ENCODE peak calls at places on chromosomes 7 and 10, in four cellular contexts. One of them, this sample, is unnamed.

GRCh38 chr7:106347229-106347833 is 62.5 kb upstream of the NAMPT start:
- DNase-seq in NCI-H1092: no peak
- DNase-seq in kidney glomerular epithelial cell: no peak
- DNase-seq in LHCN-M2: no peak
- DNase-seq in this sample: no peak

GRCh38 chr7:5005066-5005465 is 40.6 kb upstream of the RBAK start:
- DNase-seq in kidney glomerular epithelial cell: no peak
- DNase-seq in NCI-H1092: no peak
- DNase-seq in LHCN-M2: no peak
- DNase-seq in this sample: no peak

GRCh38 chr7:4868493-4868892 is 6.7 kb upstream of the PAPOLB start:
- DNase-seq in kidney glomerular epithelial cell: no peak
- DNase-seq in NCI-H1092: no peak
- DNase-seq in LHCN-M2: no peak
- DNase-seq in this sample: no peak

GRCh38 chr7:157528785-157529341 is 192.1 kb downstream of the DNAJB6 start:
- DNase-seq in LHCN-M2: no peak
- DNase-seq in kidney glomerular epithelial cell: no peak
- DNase-seq in NCI-H1092: no peak
- DNase-seq in this sample: no peak

GRCh38 chr10:6027929-6028328 is 34.2 kb downstream of the IL2RA start:
- DNase-seq in NCI-H1092: no peak
- DNase-seq in LHCN-M2: no peak
- DNase-seq in kidney glomerular epithelial cell: no peak
- DNase-seq in this sample: no peak

GRCh38 chr7:877312-878232 is 1.2 kb downstream of the GET4 start:
- DNase-seq in LHCN-M2: no peak
- DNase-seq in kidney glomerular epithelial cell: no peak
- DNase-seq in NCI-H1092: no peak
- DNase-seq in this sample: no peak

GRCh38 chr7:120402801-120403200 is 129.8 kb downstream of the KCND2 start:
- DNase-seq in LHCN-M2: no peak
- DNase-seq in NCI-H1092: no peak
- DNase-seq in kidney glomerular epithelial cell: no peak
- DNase-seq in this sample: no peak

GRCh38 chr10:61000769-61001730 is 57.1 kb upstream of the RHOBTB1 start:
- DNase-seq in NCI-H1092: no peak
- DNase-seq in LHCN-M2: peak; percentile 32
- DNase-seq in kidney glomerular epithelial cell: no peak
- DNase-seq in this sample: no peak

GRCh38 chr7:114422478-114423217 is 8.0 kb downstream of the FOXP2 start:
- DNase-seq in kidney glomerular epithelial cell: no peak
- DNase-seq in NCI-H1092: no peak
- DNase-seq in LHCN-M2: peak; percentile 8
- DNase-seq in this sample: no peak

GRCh38 chr7:24722386-24723177 is 34.7 kb downstream of the GSDME start:
- DNase-seq in NCI-H1092: no peak
- DNase-seq in LHCN-M2: peak; percentile 49
- DNase-seq in kidney glomerular epithelial cell: no peak
- DNase-seq in this sample: no peak

GRCh38 chr10:31197886-31198285 is 121.1 kb upstream of the ZEB1 start:
- DNase-seq in NCI-H1092: no peak
- DNase-seq in LHCN-M2: no peak
- DNase-seq in kidney glomerular epithelial cell: no peak
- DNase-seq in this sample: no peak

GRCh38 chr10:22246680-22247391 is 29.0 kb upstream of the EBLN1 start:
- DNase-seq in NCI-H1092: no peak
- DNase-seq in LHCN-M2: peak; percentile 95
- DNase-seq in kidney glomerular epithelial cell: peak; percentile 75
- DNase-seq in this sample: peak; percentile 93

GRCh38 chr10:86509145-86509544 is 12.4 kb downstream of the WAPL start:
- DNase-seq in LHCN-M2: no peak
- DNase-seq in kidney glomerular epithelial cell: no peak
- DNase-seq in NCI-H1092: no peak
- DNase-seq in this sample: no peak

GRCh38 chr10:72067463-72068125 is 20.8 kb downstream of the SPOCK2 start:
- DNase-seq in kidney glomerular epithelial cell: no peak
- DNase-seq in NCI-H1092: no peak
- DNase-seq in LHCN-M2: no peak
- DNase-seq in this sample: no peak

GRCh38 chr7:20403356-20403755 is 72.7 kb downstream of the ITGB8 start:
- DNase-seq in NCI-H1092: no peak
- DNase-seq in LHCN-M2: peak; percentile 71
- DNase-seq in kidney glomerular epithelial cell: no peak
- DNase-seq in this sample: no peak

GRCh38 chr10:13987472-13987871 is 343.3 kb downstream of the FRMD4A start:
- DNase-seq in LHCN-M2: peak; percentile 93
- DNase-seq in kidney glomerular epithelial cell: peak; percentile 84
- DNase-seq in NCI-H1092: no peak
- DNase-seq in this sample: peak; percentile 89

GRCh38 chr10:83606275-83606674 is 533.0 kb upstream of the GHITM start:
- DNase-seq in kidney glomerular epithelial cell: no peak
- DNase-seq in NCI-H1092: no peak
- DNase-seq in LHCN-M2: no peak
- DNase-seq in this sample: no peak

GRCh38 chr7:131072505-131073091 is 255.1 kb upstream of the MKLN1 start:
- DNase-seq in kidney glomerular epithelial cell: no peak
- DNase-seq in NCI-H1092: no peak
- DNase-seq in LHCN-M2: peak; percentile 48
- DNase-seq in this sample: peak; percentile 31

GRCh38 chr10:72109619-72110215 is 21.4 kb upstream of the SPOCK2 start:
- DNase-seq in LHCN-M2: no peak
- DNase-seq in kidney glomerular epithelial cell: no peak
- DNase-seq in NCI-H1092: no peak
- DNase-seq in this sample: no peak

GRCh38 chr7:47038621-47039020 is 543.3 kb downstream of the TNS3 start:
- DNase-seq in NCI-H1092: no peak
- DNase-seq in kidney glomerular epithelial cell: no peak
- DNase-seq in LHCN-M2: no peak
- DNase-seq in this sample: no peak

GRCh38 chr10:80474920-80475319 is 20.8 kb downstream of the TSPAN14 start:
- DNase-seq in LHCN-M2: no peak
- DNase-seq in NCI-H1092: no peak
- DNase-seq in kidney glomerular epithelial cell: no peak
- DNase-seq in this sample: no peak

GRCh38 chr7:129108583-129108982 is 35.9 kb upstream of the TSPAN33 start:
- DNase-seq in NCI-H1092: no peak
- DNase-seq in LHCN-M2: no peak
- DNase-seq in kidney glomerular epithelial cell: peak; percentile 26
- DNase-seq in this sample: peak; percentile 64

GRCh38 chr10:50281210-50281966 is 30.1 kb upstream of the ASAH2 start:
- DNase-seq in LHCN-M2: no peak
- DNase-seq in NCI-H1092: no peak
- DNase-seq in kidney glomerular epithelial cell: no peak
- DNase-seq in this sample: no peak

GRCh38 chr7:95511716-95512260 is 26.0 kb downstream of the ASB4 start:
- DNase-seq in kidney glomerular epithelial cell: peak; percentile 63
- DNase-seq in NCI-H1092: peak; percentile 49
- DNase-seq in LHCN-M2: peak; percentile 79
- DNase-seq in this sample: peak; percentile 51

GRCh38 chr7:38862666-38863065 is 46.3 kb downstream of the VPS41 start:
- DNase-seq in LHCN-M2: peak; percentile 33
- DNase-seq in NCI-H1092: no peak
- DNase-seq in kidney glomerular epithelial cell: no peak
- DNase-seq in this sample: no peak

GRCh38 chr10:68598978-68599753 is 39.0 kb downstream of the TET1 start:
- DNase-seq in kidney glomerular epithelial cell: no peak
- DNase-seq in LHCN-M2: peak; percentile 71
- DNase-seq in NCI-H1092: peak; percentile 43
- DNase-seq in this sample: no peak

GRCh38 chr7:129909669-129910068 is 43.1 kb downstream of the UBE2H start:
- DNase-seq in kidney glomerular epithelial cell: no peak
- DNase-seq in LHCN-M2: no peak
- DNase-seq in NCI-H1092: no peak
- DNase-seq in this sample: no peak

GRCh38 chr10:3532644-3533043 is 252.4 kb downstream of the KLF6 start:
- DNase-seq in LHCN-M2: peak; percentile 67
- DNase-seq in NCI-H1092: no peak
- DNase-seq in kidney glomerular epithelial cell: no peak
- DNase-seq in this sample: peak; percentile 88

This sample was measured in RCC 7860.